ENCODE peak calls at places on chromosomes 4 and X, in six cellular contexts. V is OCI-LY7, B is MM.1S, Q is ovary, K is upper lobe of left lung, P is PC-3. Z is an unnamed sample.

GRCh38 chr4:126955292-126956191 is 677.2 kb upstream of the INTU start:
- DNase-seq in V (no peak), B (no peak), Q (no peak), K (peak; percentile 47), P (no peak), Z (no peak)

GRCh38 chr4:185224597-185224996 is 15.2 kb downstream of the SNX25 start:
- DNase-seq in V (no peak), B (no peak), Q (no peak), K (no peak), P (no peak), Z (no peak)

GRCh38 chrX:155086202-155086840 is 15.0 kb downstream of the BRCC3 start:
- DNase-seq in V (peak; percentile 44), B (peak; percentile 16), Q (peak; percentile 46), K (no peak), P (peak; percentile 65), Z (no peak)

GRCh38 chrX:9598344-9598743 is 133.5 kb downstream of the TBL1X start:
- DNase-seq in V (no peak), B (no peak), Q (no peak), K (no peak), P (no peak), Z (no peak)

GRCh38 chr4:121375262-121375661 is 5.6 kb downstream of the QRFPR start:
- DNase-seq in V (no peak), B (no peak), Q (no peak), K (no peak), P (peak; percentile 31), Z (no peak)

GRCh38 chrX:68462197-68462596 is 28.9 kb upstream of the OPHN1 start:
- DNase-seq in V (no peak), B (no peak), Q (no peak), K (no peak), P (peak; percentile 56), Z (no peak)

GRCh38 chr4:177569443-177569842 is 127.2 kb upstream of the AGA start:
- DNase-seq in V (no peak), B (no peak), Q (no peak), K (no peak), P (no peak), Z (no peak)

GRCh38 chr4:82799006-82799881 is 648 bp upstream of the SCD5 start:
- DNase-seq in V (no peak), B (peak; percentile 75), Q (no peak), K (no peak), P (peak; percentile 10), Z (no peak)

GRCh38 chr4:1082215-1083182 is 30.9 kb downstream of the RNF212 start:
- DNase-seq in V (no peak), B (peak; percentile 15), Q (peak; percentile 42), K (no peak), P (peak; percentile 92), Z (peak; percentile 89)

GRCh38 chr4:88522702-88523324 is 763 bp downstream of the PYURF start:
- DNase-seq in V (peak; percentile 13), B (peak; percentile 48), Q (peak; percentile 60), K (peak; percentile 70), P (peak; percentile 16), Z (peak; percentile 78)

GRCh38 chr4:80017125-80017854 is 55.7 kb downstream of the ANTXR2 start:
- DNase-seq in V (no peak), B (peak; percentile 80), Q (no peak), K (no peak), P (peak; percentile 91), Z (no peak)

GRCh38 chrX:18677140-18677834 is 5.4 kb upstream of the RS1 start:
- DNase-seq in V (no peak), B (no peak), Q (no peak), K (no peak), P (no peak), Z (no peak)

GRCh38 chr4:22552802-22553201 is 36.9 kb upstream of the ADGRA3 start:
- DNase-seq in V (no peak), B (no peak), Q (no peak), K (no peak), P (peak; percentile 2), Z (no peak)

GRCh38 chr4:158356331-158356730 is 146.0 kb downstream of the TMEM144 start:
- DNase-seq in V (no peak), B (no peak), Q (no peak), K (no peak), P (no peak), Z (no peak)

GRCh38 chr4:41009411-41009810 is 204.9 kb downstream of the APBB2 start:
- DNase-seq in V (no peak), B (no peak), Q (no peak), K (no peak), P (peak; percentile 81), Z (no peak)
- H3K4me1 ChIP-seq in V (peaks cover 8% of the 10 kb centered on the region), B (no peaks in the 10 kb centered on the region), Q (peaks cover 2% of the 10 kb centered on the region), K (no peaks in the 10 kb centered on the region), P (peaks cover 22% of the 10 kb centered on the region), Z (peaks cover 6% of the 10 kb centered on the region)

DNA sequence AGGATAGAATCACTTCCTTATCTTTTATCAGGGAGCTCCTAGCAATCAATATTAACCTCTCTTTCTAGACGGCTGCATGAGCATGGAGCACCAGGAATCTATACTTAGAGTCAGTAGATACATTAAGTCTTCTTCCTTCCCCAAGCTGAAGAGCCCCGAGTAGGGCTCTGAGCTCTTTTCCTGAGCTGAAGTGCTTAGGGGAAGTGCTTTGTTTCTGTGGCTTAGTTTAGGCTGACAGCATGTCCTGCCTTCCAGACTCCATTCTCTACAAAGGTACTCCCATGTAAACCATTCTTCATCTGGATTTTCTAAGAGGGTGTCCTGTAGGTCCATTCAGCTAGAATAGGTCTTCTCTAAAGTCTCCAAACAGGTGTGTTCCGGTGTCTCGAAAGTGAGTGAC is 127.5 kb upstream of the AFF2 start:
- DNase-seq in V (peak; percentile 38), B (no peak), Q (no peak), K (no peak), P (no peak), Z (no peak)
- H3K9me3 ChIP-seq in V (peaks cover 5% of the 10 kb centered on the region), B (no peaks in the 10 kb centered on the region), Q (no peaks in the 10 kb centered on the region), K (no peaks in the 10 kb centered on the region), P (no peaks in the 10 kb centered on the region), Z (no peaks in the 10 kb centered on the region)

GRCh38 chr4:108157655-108158054 is 11.1 kb downstream of the LEF1 start:
- DNase-seq in V (no peak), B (no peak), Q (no peak), K (no peak), P (no peak), Z (no peak)
- H3K4me1 ChIP-seq in V (peaks cover 69% of the 10 kb centered on the region), B (peaks cover 22% of the 10 kb centered on the region), Q (no peaks in the 10 kb centered on the region), K (no peaks in the 10 kb centered on the region), P (no peaks in the 10 kb centered on the region), Z (no peaks in the 10 kb centered on the region)

GRCh38 chrX:66191563-66191962 is 27.5 kb downstream of the HEPH start:
- DNase-seq in V (no peak), B (no peak), Q (no peak), K (no peak), P (no peak), Z (no peak)
- H3K9me3 ChIP-seq in V (no peaks in the 10 kb centered on the region), B (no peaks in the 10 kb centered on the region), Q (no peaks in the 10 kb centered on the region), K (no peaks in the 10 kb centered on the region), P (no peaks in the 10 kb centered on the region), Z (no peaks in the 10 kb centered on the region)

GRCh38 chrX:129773649-129774458 is 5.9 kb upstream of the SASH3 start:
- DNase-seq in V (no peak), B (peak; percentile 63), Q (no peak), K (no peak), P (no peak), Z (no peak)
- H3K4me1 ChIP-seq in V (peaks cover 97% of the 10 kb centered on the region), B (peaks cover 65% of the 10 kb centered on the region), Q (no peaks in the 10 kb centered on the region), K (peaks cover 6% of the 10 kb centered on the region), P (peaks cover 12% of the 10 kb centered on the region), Z (no peaks in the 10 kb centered on the region)

GRCh38 chr4:38795087-38795486 is 9.5 kb downstream of the TLR1 start:
- DNase-seq in V (no peak), B (no peak), Q (no peak), K (no peak), P (no peak), Z (no peak)
- H3K9me3 ChIP-seq in V (peaks cover under 1% of the 10 kb centered on the region), B (no peaks in the 10 kb centered on the region), Q (peaks cover 10% of the 10 kb centered on the region), K (no peaks in the 10 kb centered on the region), P (no peaks in the 10 kb centered on the region), Z (peaks cover 4% of the 10 kb centered on the region)

DNA sequence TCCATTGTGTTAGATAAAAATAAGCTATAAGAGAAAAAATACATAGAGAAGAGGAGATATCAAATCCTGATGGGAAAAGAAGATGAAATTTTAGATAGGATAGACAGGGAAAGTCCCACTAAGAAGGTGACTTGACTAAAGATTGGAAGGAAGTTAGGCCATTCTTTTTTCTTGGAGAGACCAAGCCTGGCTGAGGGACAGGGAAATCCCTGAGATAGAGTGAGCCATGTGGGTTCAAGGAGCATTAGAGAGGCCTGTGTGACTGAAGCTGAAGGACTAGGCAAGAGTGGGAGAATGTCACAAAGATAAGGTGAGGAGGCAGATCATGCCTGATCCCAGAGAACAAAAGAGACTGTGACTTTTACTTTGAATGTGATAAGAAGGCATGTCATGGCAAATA is 5.2 kb upstream of the DDX60L start:
- DNase-seq in V (no peak), B (no peak), Q (no peak), K (no peak), P (no peak), Z (no peak)
- H3K4me1 ChIP-seq in V (no peaks in the 10 kb centered on the region), B (peaks cover 7% of the 10 kb centered on the region), Q (no peaks in the 10 kb centered on the region), K (peaks cover 7% of the 10 kb centered on the region), P (peaks cover 66% of the 10 kb centered on the region), Z (no peaks in the 10 kb centered on the region)

DNA sequence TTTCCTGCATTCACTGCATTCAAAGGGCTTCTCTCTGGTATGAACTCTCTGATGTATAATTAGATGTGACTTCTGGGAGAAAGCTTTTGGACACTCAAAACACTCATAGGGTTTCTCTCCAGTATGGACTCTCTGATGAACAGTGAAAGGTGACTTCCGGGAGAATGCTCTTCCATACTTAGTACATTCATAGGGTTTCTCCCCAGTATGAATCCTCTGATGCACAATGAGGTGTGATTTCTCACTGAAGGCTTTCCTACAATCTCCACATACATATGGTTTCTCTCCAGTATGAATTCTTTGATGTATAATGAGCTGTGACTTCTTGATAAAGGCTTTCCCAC is 12.2 kb downstream of the ZNF630 start:
- DNase-seq in V (no peak), B (no peak), Q (no peak), K (no peak), P (no peak), Z (no peak)
- H3K9me3 ChIP-seq in V (no peaks in the 10 kb centered on the region), B (no peaks in the 10 kb centered on the region), Q (no peaks in the 10 kb centered on the region), K (no peaks in the 10 kb centered on the region), P (peaks cover 3% of the 10 kb centered on the region), Z (no peaks in the 10 kb centered on the region)